ENCODE peak calls at places on chromosomes 2 and 18, in five cellular contexts. H, Q, W, A and G are unnamed samples.

GRCh38 chr2:162478721-162479129 is 134.8 kb downstream of the GCA start:
- DNase-seq in H (no peak), Q (no peak), W (no peak), A (peak; percentile 64), G (no peak)

GRCh38 chr18:37471619-37472018 is 94.0 kb downstream of the CELF4 start:
- DNase-seq in H (no peak), Q (no peak), W (no peak), A (no peak), G (no peak)

GRCh38 chr2:70709746-70710145 is 58.3 kb downstream of the ADD2 start:
- DNase-seq in H (no peak), Q (no peak), W (no peak), A (peak; percentile 63), G (no peak)

GRCh38 chr2:235734700-235735205 is 240.9 kb downstream of the AGAP1 start:
- DNase-seq in H (no peak), Q (no peak), W (no peak), A (no peak), G (no peak)

GRCh38 chr2:44295113-44295512 is 19.8 kb downstream of the SLC3A1 start:
- DNase-seq in H (no peak), Q (no peak), W (no peak), A (no peak), G (no peak)

GRCh38 chr2:12169060-12169406 is 422.6 kb downstream of the LPIN1 start:
- DNase-seq in H (peak; percentile 35), Q (no peak), W (no peak), A (peak; percentile 93), G (no peak)

GRCh38 chr18:77486985-77487384 is 237.3 kb downstream of the GALR1 start:
- DNase-seq in H (peak; percentile 38), Q (no peak), W (no peak), A (no peak), G (no peak)

GRCh38 chr2:238102865-238103264 is 2.7 kb downstream of the ESPNL start:
- DNase-seq in H (no peak), Q (no peak), W (no peak), A (no peak), G (no peak)

GRCh38 chr2:176491172-176491904 is 222.1 kb downstream of the MTX2 start:
- DNase-seq in H (no peak), Q (no peak), W (no peak), A (peak; percentile 100), G (no peak)

GRCh38 chr2:36550006-36550405 is 48.0 kb downstream of the FEZ2 start:
- DNase-seq in H (no peak), Q (no peak), W (no peak), A (no peak), G (no peak)

GRCh38 chr2:232417489-232417888 is 10.8 kb downstream of the ALPG start:
- DNase-seq in H (no peak), Q (no peak), W (no peak), A (no peak), G (no peak)

GRCh38 chr2:189798312-189799029 is 14.2 kb downstream of the PMS1 start:
- DNase-seq in H (peak; percentile 61), Q (no peak), W (peak; percentile 53), A (peak; percentile 53), G (no peak)

GRCh38 chr18:22346968-22347611 is 70.6 kb downstream of the CTAGE1 start:
- DNase-seq in H (no peak), Q (no peak), W (no peak), A (peak; percentile 78), G (no peak)

GRCh38 chr2:128510701-128511100 is 192.0 kb upstream of the HS6ST1 start:
- DNase-seq in H (no peak), Q (no peak), W (no peak), A (peak; percentile 26), G (no peak)

GRCh38 chr2:37529830-37530452 is 141.5 kb downstream of the CDC42EP3 start:
- DNase-seq in H (no peak), Q (no peak), W (no peak), A (no peak), G (no peak)

GRCh38 chr2:148557844-148558436 is 86.6 kb upstream of the EPC2 start:
- DNase-seq in H (no peak), Q (no peak), W (peak; percentile 38), A (no peak), G (no peak)

GRCh38 chr18:63241739-63242138 is 77.8 kb downstream of the BCL2 start:
- DNase-seq in H (no peak), Q (no peak), W (no peak), A (no peak), G (no peak)

GRCh38 chr2:222776792-222777191 is 84.0 kb upstream of the ACSL3 start:
- DNase-seq in H (no peak), Q (no peak), W (no peak), A (no peak), G (no peak)

GRCh38 chr2:17272170-17272569 is 246.1 kb downstream of the RAD51AP2 start:
- DNase-seq in H (no peak), Q (no peak), W (no peak), A (no peak), G (no peak)

GRCh38 chr2:240579771-240580614 is 6.5 kb upstream of the CAPN10 start:
- DNase-seq in H (no peak), Q (peak; percentile 78), W (peak; percentile 89), A (peak; percentile 84), G (peak; percentile 82)

GRCh38 chr2:197072533-197072932 is 146.0 kb upstream of the PGAP1 start:
- DNase-seq in H (no peak), Q (no peak), W (no peak), A (peak; percentile 31), G (no peak)

GRCh38 chr2:198375073-198375430 is 570.7 kb downstream of the PLCL1 start:
- DNase-seq in H (no peak), Q (no peak), W (no peak), A (no peak), G (no peak)

GRCh38 chr2:181828122-181828705 is 63.3 kb upstream of the ITPRID2 start:
- DNase-seq in H (no peak), Q (no peak), W (no peak), A (no peak), G (no peak)

GRCh38 chr2:23386422-23387220 is 1.6 kb downstream of the KLHL29 start:
- DNase-seq in H (no peak), Q (no peak), W (peak; percentile 16), A (peak; percentile 30), G (no peak)

GRCh38 chr18:61992923-61993322 is 100.1 kb upstream of the RNF152 start:
- DNase-seq in H (no peak), Q (no peak), W (no peak), A (peak; percentile 83), G (no peak)

GRCh38 chr18:13608791-13609552 is 117.4 kb downstream of the FAM210A start:
- DNase-seq in H (no peak), Q (peak; percentile 27), W (peak; percentile 80), A (no peak), G (peak; percentile 36)

GRCh38 chr2:178309541-178309940 is 115.2 kb downstream of the OSBPL6 start:
- DNase-seq in H (no peak), Q (no peak), W (no peak), A (no peak), G (no peak)